ENCODE peak calls at places on chromosomes 6 and 20, in four cellular contexts. F is naive thymus-derived CD4-positive, alpha-beta T cell; U is AG04450; X is tibial artery. Q is an unnamed sample.

GRCh38 chr6:23454090-23454998 is 671.7 kb upstream of the NRSN1 start:
- DNase-seq in F (no peak), U (peak; percentile 11), X (no peak), Q (no peak)

GRCh38 chr20:48797275-48797825 is 30.4 kb downstream of the PREX1 start:
- DNase-seq in F (no peak), U (no peak), X (peak; percentile 63), Q (no peak)

GRCh38 chr6:73694711-73695411 is 1.1 kb upstream of the CD109 start:
- DNase-seq in F (no peak), U (no peak), X (no peak), Q (no peak)

GRCh38 chr20:53609501-53610445 is 16.1 kb upstream of the ZNF217 start:
- DNase-seq in F (peak; percentile 84), U (no peak), X (peak; percentile 48), Q (no peak)

GRCh38 chr6:44006872-44007303 is 120.4 kb downstream of the MRPL14 start:
- DNase-seq in F (no peak), U (no peak), X (no peak), Q (no peak)

GRCh38 chr20:44215125-44215524 is 4.6 kb upstream of the OSER1 start:
- DNase-seq in F (peak; percentile 78), U (peak; percentile 37), X (peak; percentile 65), Q (no peak)

GRCh38 chr6:25652007-25652515 is at the start of gene SCGN:
- DNase-seq in F (peak; percentile 15), U (no peak), X (peak; percentile 49), Q (peak; percentile 3)

GRCh38 chr6:45074423-45074822 is 253.7 kb upstream of the RUNX2 start:
- DNase-seq in F (no peak), U (no peak), X (no peak), Q (no peak)

GRCh38 chr6:108113557-108114519 is 39.3 kb upstream of the OSTM1 start:
- DNase-seq in F (no peak), U (peak; percentile 8), X (no peak), Q (no peak)

GRCh38 chr6:68724054-68724453 is 89.0 kb downstream of the ADGRB3 start:
- DNase-seq in F (no peak), U (no peak), X (no peak), Q (no peak)

GRCh38 chr6:113879186-113880096 is 22.3 kb downstream of the MARCKS start:
- DNase-seq in F (no peak), U (no peak), X (peak; percentile 39), Q (no peak)

GRCh38 chr6:145539831-145540230 is 195.5 kb downstream of the EPM2A start:
- DNase-seq in F (no peak), U (no peak), X (no peak), Q (no peak)

GRCh38 chr20:58950603-58951002 is 30.5 kb upstream of the NELFCD start:
- DNase-seq in F (no peak), U (no peak), X (no peak), Q (no peak)

GRCh38 chr6:165664553-165665383 is 1.7 kb upstream of the PDE10A start:
- DNase-seq in F (no peak), U (no peak), X (no peak), Q (no peak)

GRCh38 chr6:115064680-115065079 is 721.9 kb upstream of the HS3ST5 start:
- DNase-seq in F (no peak), U (no peak), X (no peak), Q (no peak)

GRCh38 chr6:82569022-82569421 is 205.4 kb downstream of the TPBG start:
- DNase-seq in F (no peak), U (no peak), X (no peak), Q (no peak)

GRCh38 chr6:139751179-139751578 is 376.7 kb upstream of the CITED2 start:
- DNase-seq in F (no peak), U (no peak), X (no peak), Q (no peak)

GRCh38 chr20:46964299-46965123 is 69.9 kb downstream of the EYA2 start:
- DNase-seq in F (no peak), U (no peak), X (no peak), Q (no peak)

GRCh38 chr6:32936247-32937152 is 4.3 kb downstream of the HLA-DMB start:
- DNase-seq in F (no peak), U (no peak), X (no peak), Q (no peak)

GRCh38 chr6:26251354-26252081 is 113.5 kb upstream of the BTN3A2 start:
- DNase-seq in F (peak; percentile 70), U (peak; percentile 81), X (no peak), Q (no peak)

GRCh38 chr20:5718896-5719595 is 31.2 kb upstream of the SHLD1 start:
- DNase-seq in F (no peak), U (no peak), X (no peak), Q (no peak)

DNA sequence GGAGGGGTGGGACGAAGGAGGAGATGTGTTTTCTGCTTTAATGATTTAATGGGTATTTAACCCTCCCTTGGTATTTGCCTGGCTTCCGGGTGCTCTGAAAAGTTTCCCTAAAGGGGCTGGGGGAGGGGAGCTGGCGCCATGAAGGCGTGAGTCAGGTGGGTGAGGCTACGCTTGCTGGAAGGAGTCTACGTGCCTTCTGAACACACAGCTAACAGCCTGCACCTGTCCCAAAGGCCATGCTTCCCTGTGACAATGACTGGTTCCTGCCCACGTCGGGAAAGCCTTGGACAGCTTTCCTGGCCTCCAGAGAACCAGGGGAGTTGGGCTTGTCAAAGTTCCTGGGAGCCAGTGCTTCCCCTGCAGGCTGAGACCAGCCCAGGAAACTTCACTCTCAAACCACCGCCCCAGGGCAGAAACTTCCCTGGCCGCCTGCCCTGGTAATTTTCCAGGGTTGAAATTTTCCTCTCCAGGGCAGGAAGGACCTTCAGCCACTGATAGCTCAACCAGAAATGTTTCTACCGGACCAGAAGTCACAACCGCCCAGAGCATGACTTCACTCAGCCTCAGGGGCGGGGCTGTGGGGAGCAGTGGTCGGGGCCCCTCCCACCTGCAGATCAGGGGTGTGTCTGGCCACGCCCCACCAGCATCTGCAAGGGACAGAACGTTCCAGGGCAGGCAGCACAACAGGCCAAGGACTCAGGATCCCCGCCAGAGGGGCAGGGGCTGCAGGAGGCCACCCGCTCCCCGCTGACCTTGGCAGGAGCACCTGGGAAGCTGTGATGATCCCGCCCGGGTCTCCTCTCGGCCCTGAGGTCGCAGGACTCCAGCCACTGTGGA is 18.6 kb upstream of the SLCO4A1 start:
- DNase-seq in F (peak; percentile 58), U (peak; percentile 4), X (peak; percentile 96), Q (peak; percentile 83)
- H3K27ac ChIP-seq in F (no peak overlapping the region), U (no peak overlapping the region), X (peak overlapping the region; percentile 59), Q (peak overlapping the region; percentile 79)

GRCh38 chr20:39632176-39632575 is 670.0 kb downstream of the DHX35 start:
- DNase-seq in F (no peak), U (no peak), X (no peak), Q (no peak)
- H3K9me3 ChIP-seq in F (no peaks in the 10 kb centered on the region), U (no peaks in the 10 kb centered on the region), X (no peaks in the 10 kb centered on the region), Q (no peaks in the 10 kb centered on the region)

GRCh38 chr6:134482585-134483346 is 164.9 kb upstream of the SGK1 start:
- DNase-seq in F (no peak), U (no peak), X (peak; percentile 59), Q (no peak)
- H3K27ac ChIP-seq in F (no peak overlapping the region), U (no peak overlapping the region), X (peak overlapping the region; percentile 10), Q (no peak overlapping the region)

GRCh38 chr6:28188111-28188979 is 36.7 kb upstream of the ZSCAN9 start:
- DNase-seq in F (no peak), U (no peak), X (no peak), Q (no peak)
- H3K9me3 ChIP-seq in F (peaks cover 19% of the 10 kb centered on the region), U (peaks cover 25% of the 10 kb centered on the region), X (peaks cover 51% of the 10 kb centered on the region), Q (peaks cover 16% of the 10 kb centered on the region)

GRCh38 chr20:50398471-50399002 is 111.6 kb upstream of the PTPN1 start:
- DNase-seq in F (no peak), U (no peak), X (peak; percentile 77), Q (no peak)
- H3K27ac ChIP-seq in F (no peak overlapping the region), U (no peak overlapping the region), X (peak overlapping the region; percentile 87), Q (peak overlapping the region; percentile 87)

GRCh38 chr6:125454351-125454750 is 152.6 kb upstream of the HDDC2 start:
- DNase-seq in F (no peak), U (no peak), X (no peak), Q (no peak)

GRCh38 chr6:125453516-125453915 is 151.7 kb upstream of the HDDC2 start:
- DNase-seq in F (no peak), U (no peak), X (no peak), Q (no peak)
- H3K9me3 ChIP-seq in F (no peaks in the 10 kb centered on the region), U (peaks cover 13% of the 10 kb centered on the region), X (peaks cover 7% of the 10 kb centered on the region), Q (no peaks in the 10 kb centered on the region)

DNA sequence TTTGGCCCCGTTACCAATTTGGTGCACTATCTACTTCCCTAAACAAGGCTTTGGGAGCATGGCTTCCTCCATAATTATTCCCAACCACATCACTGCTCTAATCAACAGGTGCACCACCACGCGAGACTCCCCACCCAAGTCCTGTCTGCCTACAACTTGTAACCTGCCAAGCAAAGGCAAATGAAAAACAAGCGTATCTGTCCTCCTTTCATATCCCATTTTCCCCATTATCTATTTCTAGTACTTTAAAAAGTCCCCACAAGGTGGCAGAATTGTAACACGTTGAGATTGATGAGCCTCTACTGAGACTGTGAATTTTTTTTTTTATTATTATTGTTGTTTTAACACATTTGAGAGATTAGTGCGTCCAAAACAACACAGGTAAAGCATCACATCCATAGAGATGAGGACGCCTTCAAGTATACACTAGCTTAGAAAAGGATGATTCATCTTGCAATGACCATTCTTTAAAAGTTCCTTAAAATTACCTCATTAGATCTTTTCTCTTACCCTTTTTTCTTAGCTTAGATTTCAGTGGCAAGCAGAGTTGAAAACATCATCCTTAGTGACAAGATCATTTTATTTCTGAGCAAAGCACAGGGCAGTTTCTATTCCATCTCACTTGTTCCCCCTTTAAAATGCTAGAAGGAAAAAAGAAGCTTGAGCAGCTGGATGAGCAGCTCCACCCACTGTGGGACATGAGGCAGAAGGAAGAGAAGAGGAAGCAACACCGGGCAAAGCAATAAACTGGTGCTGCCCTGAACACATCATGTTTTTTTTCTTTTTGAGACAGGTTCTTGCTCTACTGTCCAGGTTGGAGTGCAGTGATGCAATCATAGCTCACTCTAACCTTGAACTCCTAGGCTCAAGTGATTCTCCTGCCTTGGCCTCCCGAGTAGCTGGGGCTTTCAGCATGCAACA is 210.8 kb downstream of the ARHGAP18 start:
- DNase-seq in F (peak; percentile 49), U (no peak), X (peak; percentile 33), Q (no peak)
- H3K27ac ChIP-seq in F (no peak overlapping the region), U (no peak overlapping the region), X (no peak overlapping the region), Q (no peak overlapping the region)

DNA sequence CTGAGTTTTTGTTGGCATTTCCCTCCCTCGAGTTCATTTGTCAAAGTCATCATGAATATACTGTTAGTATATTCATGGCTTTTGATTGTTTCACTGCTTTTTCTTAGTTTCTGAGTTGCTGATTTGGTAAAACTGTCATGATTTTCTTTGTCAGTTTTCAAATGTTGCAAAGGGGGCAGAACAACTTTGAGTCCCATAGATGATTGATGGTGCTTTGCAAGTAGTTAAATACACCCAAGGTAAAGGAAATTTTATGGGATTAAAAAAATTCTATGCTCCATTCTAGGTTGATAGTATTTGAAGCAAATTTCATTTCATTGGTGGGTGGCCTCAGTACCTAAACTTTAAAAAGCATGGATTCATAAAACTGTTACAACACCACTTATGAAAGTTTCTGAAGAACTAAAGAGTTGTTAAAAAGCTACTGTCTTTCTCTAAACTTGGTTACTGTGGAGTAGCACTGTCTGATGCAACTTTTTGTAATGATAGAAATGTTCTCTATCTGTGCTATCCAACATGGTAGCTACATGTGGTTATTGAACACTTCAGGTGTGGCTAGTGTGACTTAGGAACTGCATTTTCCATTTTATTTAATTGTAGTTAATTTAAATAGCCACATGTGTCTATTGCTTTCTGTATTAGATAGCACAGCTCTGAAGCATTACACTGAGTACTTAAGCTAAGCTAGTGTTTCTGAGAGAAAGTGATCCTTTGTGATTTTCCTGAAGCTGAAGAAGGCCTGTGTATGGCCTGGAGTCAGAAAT is 153.6 kb downstream of the ZFAND3 start:
- DNase-seq in F (no peak), U (no peak), X (no peak), Q (no peak)
- H3K9me3 ChIP-seq in F (peaks cover 6% of the 10 kb centered on the region), U (peaks cover 8% of the 10 kb centered on the region), X (peaks cover 9% of the 10 kb centered on the region), Q (peaks cover 3% of the 10 kb centered on the region)